ENCODE peak calls at places on chromosomes 1 and 21, in six cellular contexts. P is GM12891, H is K562, J is GM12878, E is H1, B is HepG2. Y is an unnamed sample.
A peak's percentile ranks its signal among the peaks of the same experiment; 100 is the strongest.

GRCh38 chr1:47424336-47424982 is 8.4 kb downstream of the FOXE3 start:
- DNase-seq in J (no peak), P (no peak), B (peak; percentile 52), E (no peak), H (peak; percentile 69), Y (no peak)

GRCh38 chr1:12407050-12407961 is 177.5 kb downstream of the VPS13D start:
- DNase-seq in J (peak; percentile 9), B (peak; percentile 56), P (peak; percentile 8), E (no peak), H (peak; percentile 81), Y (no peak)

GRCh38 chr1:203273869-203274602 is 31.3 kb upstream of the BTG2 start:
- DNase-seq in P (no peak), J (no peak), E (no peak), B (no peak), H (no peak), Y (no peak)

GRCh38 chr21:33825898-33826297 is 89.7 kb downstream of the ATP5PO start:
- DNase-seq in E (no peak), P (no peak), J (no peak), H (no peak), B (no peak), Y (no peak)

GRCh38 chr21:35697321-35697808 is 363.0 kb downstream of the SETD4 start:
- DNase-seq in H (peak; percentile 28), P (no peak), B (no peak), J (no peak), E (no peak), Y (no peak)

GRCh38 chr21:42650441-42651421 is 2.7 kb upstream of the PDE9A start:
- DNase-seq in B (no peak), J (no peak), P (no peak), H (no peak), E (no peak), Y (no peak)

GRCh38 chr21:16002872-16003466 is 273.2 kb downstream of the USP25 start:
- DNase-seq in P (no peak), J (no peak), E (no peak), B (no peak), H (no peak), Y (no peak)

GRCh38 chr1:48617227-48617626 is 145.2 kb upstream of the SPATA6 start:
- DNase-seq in P (no peak), J (no peak), E (no peak), B (no peak), H (no peak), Y (no peak)

GRCh38 chr1:161706483-161707347 is at the start of gene FCRLA:
- DNase-seq in P (no peak), E (no peak), J (peak; percentile 88), H (peak; percentile 55), B (no peak), Y (peak; percentile 23)

GRCh38 chr1:82818596-82818995 is 1017.9 kb downstream of the ADGRL2 start:
- DNase-seq in P (no peak), E (no peak), B (no peak), H (no peak), J (no peak), Y (no peak)

GRCh38 chr1:36366091-36366661 is 19.5 kb downstream of the STK40 start:
- DNase-seq in H (no peak), J (no peak), E (no peak), P (no peak), B (no peak), Y (no peak)

GRCh38 chr1:78520216-78520615 is 29.4 kb downstream of the PTGFR start:
- DNase-seq in B (no peak), P (no peak), J (no peak), H (no peak), E (no peak), Y (no peak)

GRCh38 chr1:203286161-203286984 is 18.9 kb upstream of the BTG2 start:
- DNase-seq in J (no peak), H (no peak), E (no peak), P (no peak), B (no peak), Y (no peak)

GRCh38 chr1:75170006-75170405 is 35.8 kb downstream of the LHX8 start:
- DNase-seq in H (no peak), E (no peak), P (no peak), J (no peak), B (no peak), Y (no peak)

GRCh38 chr1:92031281-92032110 is 1.7 kb downstream of the EPHX4 start:
- DNase-seq in J (no peak), E (no peak), P (no peak), H (no peak), B (no peak), Y (no peak)

GRCh38 chr1:156122519-156123355 is 8.2 kb downstream of the LMNA start:
- DNase-seq in B (peak; percentile 70), H (peak; percentile 84), E (no peak), P (no peak), J (no peak), Y (no peak)

GRCh38 chr1:203640723-203641523 is 14.3 kb downstream of the ATP2B4 start:
- DNase-seq in E (no peak), B (no peak), P (no peak), H (peak; percentile 41), J (no peak), Y (no peak)

GRCh38 chr1:154729031-154729442 is 121.1 kb upstream of the ADAR start:
- DNase-seq in H (peak; percentile 25), J (no peak), E (no peak), B (peak; percentile 6), P (no peak), Y (no peak)

GRCh38 chr1:157363660-157364140 is 188.6 kb downstream of the FCRL5 start:
- DNase-seq in P (no peak), J (peak; percentile 20), E (peak; percentile 33), B (peak; percentile 41), H (peak; percentile 39), Y (peak; percentile 31)

GRCh38 chr1:151946366-151946764 is 37.1 kb upstream of the THEM4 start:
- DNase-seq in E (no peak), B (no peak), P (no peak), H (no peak), J (no peak), Y (no peak)

GRCh38 chr1:55015731-55016620 is 17.2 kb downstream of the BSND start:
- DNase-seq in B (no peak), J (no peak), E (no peak), H (no peak), P (no peak), Y (no peak)

DNA sequence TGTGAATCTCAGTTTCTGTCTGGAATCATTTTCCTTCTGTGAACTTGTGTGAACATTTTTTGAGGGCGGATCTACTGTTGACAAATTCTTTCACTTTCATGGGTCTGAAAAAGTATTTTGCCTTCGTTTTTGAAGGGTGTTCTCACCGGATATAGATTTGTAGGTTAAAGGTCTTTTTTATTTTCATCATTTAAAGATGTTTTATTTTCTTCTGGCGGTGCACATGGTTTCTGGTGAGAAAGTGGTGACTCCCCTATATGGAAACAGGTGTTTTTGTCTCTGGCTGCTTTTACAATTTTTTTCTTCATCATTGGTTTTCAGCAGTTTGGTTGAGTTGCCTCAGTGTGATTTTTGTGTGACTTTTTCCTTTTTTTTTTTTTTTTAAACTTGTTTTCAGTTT is 94.9 kb downstream of the DYRK1A start:
- DNase-seq in B (no peak), E (no peak), H (no peak), P (no peak), J (peak; percentile 33), Y (no peak)
- TF ChIP-seq TAF1 in B (no peak), E (no peak), H (no peak), P (no peak), J (no peak), Y (no peak)

GRCh38 chr21:43825610-43825935 is 36.2 kb downstream of the RRP1 start:
- DNase-seq in P (no peak), J (no peak), E (no peak), B (no peak), H (no peak), Y (no peak)

GRCh38 chr21:43829161-43829560 is 35.9 kb upstream of the AGPAT3 start:
- DNase-seq in P (no peak), J (no peak), B (no peak), E (no peak), H (no peak), Y (no peak)

GRCh38 chr21:43826623-43826974 is 37.2 kb downstream of the RRP1 start:
- DNase-seq in B (no peak), E (no peak), J (no peak), H (no peak), P (no peak), Y (no peak)

GRCh38 chr21:43825936-43826622 is 36.7 kb downstream of the RRP1 start:
- DNase-seq in B (peak; percentile 33), H (no peak), J (no peak), E (no peak), P (peak; percentile 20), Y (no peak)

GRCh38 chr21:43827015-43827611 is 37.7 kb downstream of the RRP1 start:
- DNase-seq in B (no peak), P (no peak), J (no peak), H (peak; percentile 43), E (no peak), Y (no peak)
- TF ChIP-seq POLR2A in B (no peak), P (no peak), J (no peak), H (no peak), E (no peak), Y (no peak)

DNA sequence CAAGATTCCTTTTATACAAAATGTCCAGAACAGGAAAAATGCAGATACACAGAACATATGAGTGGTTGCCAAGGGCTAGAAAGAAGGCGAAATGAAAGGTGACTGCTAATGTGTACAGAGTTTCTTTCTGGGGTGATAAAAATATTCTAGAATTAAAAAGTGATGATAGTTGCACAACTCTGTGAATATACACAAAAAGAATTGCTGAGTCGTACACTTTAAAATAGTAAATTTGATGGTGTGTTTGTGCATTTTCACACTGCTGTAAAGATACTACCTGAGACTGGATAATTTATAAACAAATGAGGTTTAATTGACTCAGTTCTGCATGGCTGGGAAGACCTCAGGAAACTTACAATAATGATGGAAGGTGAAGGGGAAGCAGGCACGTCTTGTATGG is 23.9 kb downstream of the KLHDC7A start:
- DNase-seq in P (no peak), E (no peak), B (no peak), H (no peak), J (no peak), Y (no peak)
- TF ChIP-seq POLR2AphosphoS5 in P (no peak), E (no peak), B (no peak), H (no peak), J (no peak), Y (no peak)

DNA sequence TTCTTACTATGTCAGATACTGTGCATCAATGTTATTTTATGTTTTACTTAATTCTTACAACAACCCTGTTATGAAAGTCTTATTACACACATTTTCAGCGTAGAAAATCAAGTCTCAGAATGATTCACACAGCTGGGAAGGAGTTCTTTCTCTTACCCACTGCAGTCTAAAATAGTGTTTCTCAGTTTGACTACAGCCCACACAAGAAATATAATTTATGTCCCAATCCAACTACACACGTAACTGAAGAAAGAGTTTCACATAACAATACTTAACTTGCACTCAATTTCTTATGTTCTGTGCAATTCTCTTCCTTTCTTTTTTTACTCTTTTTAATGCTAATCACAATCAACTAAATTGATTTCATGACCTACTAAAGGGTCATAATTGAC is 252.8 kb upstream of the ADGRL2 start:
- DNase-seq in H (no peak), B (no peak), E (no peak), P (no peak), J (peak; percentile 33), Y (no peak)
- TF ChIP-seq TAF1 in H (no peak), B (no peak), E (no peak), P (no peak), J (no peak), Y (no peak)

Y was measured in GM12892.